ENCODE peak calls at places on chromosomes 2 and 18, in six cellular contexts. F, X, J, P, U and V are unnamed samples.

GRCh38 chr2:185859506-185859905 is 120.9 kb downstream of the FSIP2 start:
- DNase-seq in X (no peak), J (no peak), P (no peak), F (no peak), U (no peak), V (no peak)

GRCh38 chr2:53535234-53535867 is 232.3 kb upstream of the CHAC2 start:
- DNase-seq in X (no peak), F (no peak), P (no peak), J (no peak), U (no peak), V (no peak)

GRCh38 chr2:137950238-137950637 is 14.0 kb upstream of the HNMT start:
- DNase-seq in U (no peak), P (no peak), F (no peak), X (no peak), J (no peak), V (no peak)

GRCh38 chr2:18440141-18440605 is 120.3 kb downstream of the RDH14 start:
- DNase-seq in U (no peak), J (no peak), X (no peak), F (peak), P (no peak), V (no peak)

GRCh38 chr2:161237397-161238263 is 70.6 kb upstream of the PSMD14 start:
- DNase-seq in X (peak), U (peak), P (peak), F (peak), J (peak), V (no peak)

GRCh38 chr2:159677654-159678053 is 34.7 kb upstream of the MARCHF7 start:
- DNase-seq in J (no peak), P (no peak), X (no peak), F (peak), U (no peak), V (no peak)

GRCh38 chr18:55893948-55894347 is 306.0 kb upstream of the TCF4 start:
- DNase-seq in F (no peak), P (no peak), J (no peak), U (no peak), X (no peak), V (no peak)

GRCh38 chr2:18214936-18215335 is 336.5 kb downstream of the KCNS3 start:
- DNase-seq in J (no peak), X (no peak), U (no peak), F (peak), P (no peak), V (no peak)

GRCh38 chr2:220001693-220002260 is 374.3 kb downstream of the SLC4A3 start:
- DNase-seq in U (no peak), F (peak), X (no peak), J (no peak), P (no peak), V (peak)

GRCh38 chr2:204492417-204492816 is 52.9 kb upstream of the PARD3B start:
- DNase-seq in J (no peak), F (no peak), P (no peak), X (no peak), U (no peak), V (no peak)

GRCh38 chr2:57549642-57550102 is 496.9 kb upstream of the VRK2 start:
- DNase-seq in J (no peak), X (peak), F (no peak), U (no peak), P (no peak), V (no peak)

GRCh38 chr2:25029183-25029554 is 12.7 kb upstream of the EFR3B start:
- DNase-seq in F (no peak), X (no peak), U (peak), P (no peak), J (no peak), V (no peak)

GRCh38 chr18:449374-449773 is 51.1 kb downstream of the COLEC12 start:
- DNase-seq in J (no peak), U (peak), X (no peak), P (no peak), F (no peak), V (no peak)

GRCh38 chr2:46352621-46353020 is 55.4 kb downstream of the EPAS1 start:
- DNase-seq in F (no peak), X (no peak), J (no peak), U (no peak), P (no peak), V (no peak)

GRCh38 chr2:200130762-200131166 is 175.4 kb downstream of the MAIP1 start:
- DNase-seq in F (peak), J (no peak), P (no peak), U (peak), X (no peak), V (no peak)

GRCh38 chr2:238554468-238555184 is 127.9 kb downstream of the ASB1 start:
- DNase-seq in U (no peak), J (no peak), F (no peak), X (no peak), P (no peak), V (no peak)